ENCODE peak calls at places on chromosomes 11 and 22, in seven cellular contexts. One of them, this sample, is unnamed.

GRCh38 chr11:94283678-94284077 is 20.7 kb upstream of the IZUMO1R start:
- DNase-seq in adrenal gland: no peak
- DNase-seq in astrocyte: no peak
- DNase-seq in heart right ventricle: no peak
- DNase-seq in MM.1S: no peak
- DNase-seq in ascending aorta: no peak
- DNase-seq in left ventricle myocardium inferior: no peak
- DNase-seq in this sample: no peak

GRCh38 chr11:118277312-118277711 is 13.2 kb upstream of the MPZL2 start:
- DNase-seq in adrenal gland: no peak
- DNase-seq in astrocyte: peak; percentile 33
- DNase-seq in heart right ventricle: no peak
- DNase-seq in MM.1S: no peak
- DNase-seq in ascending aorta: no peak
- DNase-seq in left ventricle myocardium inferior: no peak
- DNase-seq in this sample: no peak

GRCh38 chr11:65169164-65169641 is 830 bp upstream of the SPDYC start:
- DNase-seq in adrenal gland: no peak
- DNase-seq in astrocyte: peak; percentile 22
- DNase-seq in heart right ventricle: no peak
- DNase-seq in MM.1S: no peak
- DNase-seq in ascending aorta: no peak
- DNase-seq in left ventricle myocardium inferior: no peak
- DNase-seq in this sample: no peak

GRCh38 chr11:125286486-125286885 is 121.9 kb downstream of the PKNOX2 start:
- DNase-seq in adrenal gland: no peak
- DNase-seq in astrocyte: no peak
- DNase-seq in heart right ventricle: no peak
- DNase-seq in MM.1S: no peak
- DNase-seq in ascending aorta: no peak
- DNase-seq in left ventricle myocardium inferior: no peak
- DNase-seq in this sample: no peak

GRCh38 chr11:116492600-116492999 is 280.2 kb downstream of the BUD13 start:
- DNase-seq in adrenal gland: no peak
- DNase-seq in astrocyte: no peak
- DNase-seq in heart right ventricle: no peak
- DNase-seq in MM.1S: no peak
- DNase-seq in ascending aorta: no peak
- DNase-seq in left ventricle myocardium inferior: no peak
- DNase-seq in this sample: no peak

GRCh38 chr11:46047520-46047919 is 73.7 kb downstream of the PHF21A start:
- DNase-seq in adrenal gland: no peak
- DNase-seq in astrocyte: peak; percentile 7
- DNase-seq in heart right ventricle: no peak
- DNase-seq in MM.1S: no peak
- DNase-seq in ascending aorta: no peak
- DNase-seq in left ventricle myocardium inferior: no peak
- DNase-seq in this sample: no peak

GRCh38 chr11:96942855-96943254 is 553.0 kb downstream of the JRKL start:
- DNase-seq in adrenal gland: no peak
- DNase-seq in astrocyte: no peak
- DNase-seq in heart right ventricle: no peak
- DNase-seq in MM.1S: no peak
- DNase-seq in ascending aorta: no peak
- DNase-seq in left ventricle myocardium inferior: no peak
- DNase-seq in this sample: no peak

GRCh38 chr22:30298005-30298701 is 8.8 kb upstream of the CASTOR1 start:
- DNase-seq in adrenal gland: no peak
- DNase-seq in astrocyte: no peak
- DNase-seq in heart right ventricle: no peak
- DNase-seq in MM.1S: no peak
- DNase-seq in ascending aorta: no peak
- DNase-seq in left ventricle myocardium inferior: no peak
- DNase-seq in this sample: no peak

GRCh38 chr11:64611961-64612646 is 21.1 kb downstream of the SLC22A12 start:
- DNase-seq in adrenal gland: no peak
- DNase-seq in astrocyte: no peak
- DNase-seq in heart right ventricle: no peak
- DNase-seq in MM.1S: no peak
- DNase-seq in ascending aorta: no peak
- DNase-seq in left ventricle myocardium inferior: no peak
- DNase-seq in this sample: no peak

GRCh38 chr11:24324211-24324610 is 172.6 kb upstream of the LUZP2 start:
- DNase-seq in adrenal gland: no peak
- DNase-seq in astrocyte: peak; percentile 75
- DNase-seq in heart right ventricle: no peak
- DNase-seq in MM.1S: no peak
- DNase-seq in ascending aorta: no peak
- DNase-seq in left ventricle myocardium inferior: no peak
- DNase-seq in this sample: no peak

GRCh38 chr22:27470169-27470772 is 331.3 kb downstream of the MN1 start:
- DNase-seq in adrenal gland: no peak
- DNase-seq in astrocyte: no peak
- DNase-seq in heart right ventricle: no peak
- DNase-seq in MM.1S: no peak
- DNase-seq in ascending aorta: no peak
- DNase-seq in left ventricle myocardium inferior: no peak
- DNase-seq in this sample: no peak

GRCh38 chr22:49196046-49196511 is 631.6 kb downstream of the BRD1 start:
- DNase-seq in adrenal gland: no peak
- DNase-seq in astrocyte: no peak
- DNase-seq in heart right ventricle: no peak
- DNase-seq in MM.1S: no peak
- DNase-seq in ascending aorta: no peak
- DNase-seq in left ventricle myocardium inferior: no peak
- DNase-seq in this sample: no peak

GRCh38 chr11:131408011-131408640 is 37.7 kb downstream of the NTM start:
- DNase-seq in adrenal gland: peak; percentile 41
- DNase-seq in astrocyte: peak; percentile 4
- DNase-seq in heart right ventricle: peak; percentile 24
- DNase-seq in MM.1S: peak; percentile 79
- DNase-seq in ascending aorta: no peak
- DNase-seq in left ventricle myocardium inferior: peak; percentile 25
- DNase-seq in this sample: peak; percentile 0

GRCh38 chr22:42296381-42296853 is 26.0 kb upstream of the TCF20 start:
- DNase-seq in adrenal gland: peak; percentile 46
- DNase-seq in astrocyte: no peak
- DNase-seq in heart right ventricle: peak; percentile 38
- DNase-seq in MM.1S: no peak
- DNase-seq in ascending aorta: no peak
- DNase-seq in left ventricle myocardium inferior: peak; percentile 51
- DNase-seq in this sample: no peak
- TF ChIP-seq CTCF in adrenal gland: no peak
- TF ChIP-seq CTCF in astrocyte: peak; percentile 3
- TF ChIP-seq CTCF in heart right ventricle: no peak
- TF ChIP-seq CTCF in MM.1S: no peak
- TF ChIP-seq CTCF in ascending aorta: no peak
- TF ChIP-seq CTCF in left ventricle myocardium inferior: no peak
- TF ChIP-seq CTCF in this sample: peak; percentile 5

GRCh38 chr11:12173111-12173510 is 62.7 kb downstream of the MICAL2 start:
- DNase-seq in adrenal gland: no peak
- DNase-seq in astrocyte: no peak
- DNase-seq in heart right ventricle: no peak
- DNase-seq in MM.1S: no peak
- DNase-seq in ascending aorta: peak; percentile 4
- DNase-seq in left ventricle myocardium inferior: no peak
- DNase-seq in this sample: no peak
- H3K36me3 ChIP-seq in adrenal gland: no peaks in the 10 kb centered on the region
- H3K36me3 ChIP-seq in astrocyte: peaks cover 46% of the 10 kb centered on the region
- H3K36me3 ChIP-seq in heart right ventricle: no peaks in the 10 kb centered on the region
- H3K36me3 ChIP-seq in MM.1S: no peaks in the 10 kb centered on the region
- H3K36me3 ChIP-seq in ascending aorta: peaks cover 19% of the 10 kb centered on the region
- H3K36me3 ChIP-seq in left ventricle myocardium inferior: no peaks in the 10 kb centered on the region
- H3K36me3 ChIP-seq in this sample: no peaks in the 10 kb centered on the region

DNA sequence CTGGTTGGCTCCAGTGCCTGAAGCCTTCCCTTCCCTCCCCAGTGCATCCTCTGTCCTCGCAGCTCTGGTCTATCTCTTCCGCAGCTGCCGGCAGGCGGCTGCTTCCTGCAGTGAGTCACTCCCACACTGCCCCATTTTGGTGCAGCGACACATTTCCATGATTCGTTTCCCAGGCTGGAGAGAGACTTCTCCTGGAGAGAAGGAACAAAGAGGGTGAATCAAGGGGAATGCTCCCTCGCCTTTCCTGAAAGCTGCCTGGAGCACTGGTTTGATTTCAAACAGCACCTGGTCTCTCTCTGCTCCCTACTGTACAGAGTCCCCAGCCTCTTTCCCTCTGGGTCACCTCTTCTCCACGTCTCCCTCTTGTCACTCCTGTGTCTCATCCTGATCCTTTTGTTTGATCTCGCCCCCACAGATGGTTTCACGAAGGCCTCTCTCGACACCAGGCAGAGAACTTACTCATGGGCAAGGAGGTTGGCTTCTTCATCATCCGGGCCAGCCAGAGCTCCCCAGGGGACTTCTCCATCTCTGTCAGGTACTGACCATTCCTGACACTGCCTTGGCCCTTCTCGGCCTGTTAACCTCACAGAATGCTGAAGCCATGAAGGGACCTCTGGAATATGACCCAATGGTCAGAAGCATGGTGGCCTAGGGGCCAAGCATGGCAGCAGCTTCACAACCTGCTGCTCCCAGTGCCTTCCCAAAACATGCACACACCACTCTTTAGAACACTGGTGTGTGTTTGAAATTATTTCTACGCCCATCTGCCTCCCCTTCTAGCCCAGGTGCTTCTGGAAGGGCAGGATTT is at the start of gene TMA7B:
- DNase-seq in adrenal gland: peak; percentile 45
- DNase-seq in astrocyte: peak; percentile 63
- DNase-seq in heart right ventricle: no peak
- DNase-seq in MM.1S: no peak
- DNase-seq in ascending aorta: no peak
- DNase-seq in left ventricle myocardium inferior: no peak
- DNase-seq in this sample: no peak
- TF ChIP-seq CTCF in adrenal gland: peak; percentile 42
- TF ChIP-seq CTCF in astrocyte: no peak
- TF ChIP-seq CTCF in heart right ventricle: no peak
- TF ChIP-seq CTCF in MM.1S: no peak
- TF ChIP-seq CTCF in ascending aorta: no peak
- TF ChIP-seq CTCF in left ventricle myocardium inferior: peak; percentile 36
- TF ChIP-seq CTCF in this sample: peak; percentile 56

DNA sequence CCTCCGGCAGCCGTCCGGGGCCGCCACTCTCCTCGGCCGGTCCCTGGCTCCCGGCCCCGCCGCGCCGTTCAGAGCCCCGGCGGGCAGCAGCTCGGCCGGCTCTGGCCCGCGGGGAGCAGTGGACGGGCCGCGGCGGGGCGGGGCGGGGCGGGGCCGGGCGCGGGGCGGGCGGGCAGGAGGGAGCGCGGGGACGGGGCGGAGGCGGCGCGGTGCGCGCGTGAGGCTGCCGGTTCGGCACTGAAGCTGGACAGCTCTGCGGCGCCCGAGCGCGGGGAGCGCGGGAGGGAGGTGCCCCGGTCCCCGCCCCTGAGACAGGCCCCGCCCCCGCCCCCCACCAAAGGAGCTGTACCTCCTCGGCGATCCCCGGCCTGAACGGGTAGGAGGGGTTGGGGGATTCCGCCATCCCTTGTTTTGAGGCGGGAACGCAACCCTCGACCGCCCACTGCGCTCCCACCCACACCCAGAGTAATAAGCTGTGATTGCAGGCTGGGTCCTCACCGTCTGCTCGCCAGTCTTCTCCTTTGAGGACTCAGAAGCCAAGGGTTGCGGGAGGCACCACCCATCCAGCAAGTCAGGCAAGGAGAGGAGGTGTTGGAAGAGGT is at the start of gene DRD2:
- DNase-seq in adrenal gland: peak; percentile 27
- DNase-seq in astrocyte: no peak
- DNase-seq in heart right ventricle: no peak
- DNase-seq in MM.1S: no peak
- DNase-seq in ascending aorta: no peak
- DNase-seq in left ventricle myocardium inferior: no peak
- DNase-seq in this sample: no peak
- H3K36me3 ChIP-seq in adrenal gland: no peaks in the 10 kb centered on the region
- H3K36me3 ChIP-seq in astrocyte: no peaks in the 10 kb centered on the region
- H3K36me3 ChIP-seq in heart right ventricle: no peaks in the 10 kb centered on the region
- H3K36me3 ChIP-seq in MM.1S: no peaks in the 10 kb centered on the region
- H3K36me3 ChIP-seq in ascending aorta: no peaks in the 10 kb centered on the region
- H3K36me3 ChIP-seq in left ventricle myocardium inferior: no peaks in the 10 kb centered on the region
- H3K36me3 ChIP-seq in this sample: no peaks in the 10 kb centered on the region

GRCh38 chr22:20584029-20584871 is 76.8 kb downstream of the MED15 start:
- DNase-seq in adrenal gland: no peak
- DNase-seq in astrocyte: no peak
- DNase-seq in heart right ventricle: no peak
- DNase-seq in MM.1S: no peak
- DNase-seq in ascending aorta: no peak
- DNase-seq in left ventricle myocardium inferior: peak; percentile 6
- DNase-seq in this sample: no peak
- TF ChIP-seq CTCF in adrenal gland: no peak
- TF ChIP-seq CTCF in astrocyte: no peak
- TF ChIP-seq CTCF in heart right ventricle: no peak
- TF ChIP-seq CTCF in MM.1S: no peak
- TF ChIP-seq CTCF in ascending aorta: no peak
- TF ChIP-seq CTCF in left ventricle myocardium inferior: no peak
- TF ChIP-seq CTCF in this sample: no peak